ENCODE peak calls at places on chromosomes 1 and 21, in four cellular contexts. One of them, this sample, is unnamed.

GRCh38 chr21:36156815-36157670 is at the start of gene DOP1B:
- DNase-seq in IMR-90: no peak
- DNase-seq in trophoblast cell: no peak
- DNase-seq in H9: no peak
- DNase-seq in this sample: no peak

GRCh38 chr1:24364975-24365678 is 46.0 kb downstream of the GRHL3 start:
- DNase-seq in IMR-90: peak
- DNase-seq in trophoblast cell: no peak
- DNase-seq in H9: no peak
- DNase-seq in this sample: no peak

GRCh38 chr21:25997788-25998611 is 172.6 kb downstream of the APP start:
- DNase-seq in H9: peak
- DNase-seq in IMR-90: no peak
- DNase-seq in trophoblast cell: no peak
- DNase-seq in this sample: peak

GRCh38 chr1:44808063-44808937 is at the start of gene BTBD19:
- DNase-seq in H9: peak
- DNase-seq in trophoblast cell: peak
- DNase-seq in IMR-90: peak
- DNase-seq in this sample: no peak

GRCh38 chr1:7588457-7588827 is 182.7 kb upstream of the VAMP3 start:
- DNase-seq in H9: no peak
- DNase-seq in IMR-90: no peak
- DNase-seq in trophoblast cell: no peak
- DNase-seq in this sample: no peak

GRCh38 chr1:91569411-91570104 is 68.9 kb downstream of the CDC7 start:
- DNase-seq in IMR-90: peak
- DNase-seq in trophoblast cell: peak
- DNase-seq in H9: no peak
- DNase-seq in this sample: no peak

GRCh38 chr1:18385239-18385790 is 95.4 kb upstream of the KLHDC7A start:
- DNase-seq in trophoblast cell: no peak
- DNase-seq in IMR-90: no peak
- DNase-seq in H9: peak
- DNase-seq in this sample: no peak

GRCh38 chr1:178031856-178032320 is 62.0 kb upstream of the RASAL2 start:
- DNase-seq in H9: peak
- DNase-seq in trophoblast cell: peak
- DNase-seq in IMR-90: peak
- DNase-seq in this sample: peak

GRCh38 chr1:62727656-62728396 is 39.6 kb upstream of the DOCK7 start:
- DNase-seq in H9: no peak
- DNase-seq in trophoblast cell: no peak
- DNase-seq in IMR-90: peak
- DNase-seq in this sample: peak

GRCh38 chr1:222618880-222619321 is 1.0 kb downstream of the MIA3 start:
- DNase-seq in IMR-90: peak
- DNase-seq in trophoblast cell: no peak
- DNase-seq in H9: peak
- DNase-seq in this sample: peak

GRCh38 chr1:196423612-196424011 is 184.6 kb downstream of the KCNT2 start:
- DNase-seq in IMR-90: peak
- DNase-seq in H9: no peak
- DNase-seq in trophoblast cell: no peak
- DNase-seq in this sample: no peak

GRCh38 chr1:209383907-209384709 is 199.4 kb upstream of the CAMK1G start:
- DNase-seq in H9: no peak
- DNase-seq in IMR-90: no peak
- DNase-seq in trophoblast cell: peak
- DNase-seq in this sample: no peak

GRCh38 chr1:216535059-216535458 is 111.8 kb upstream of the USH2A start:
- DNase-seq in H9: no peak
- DNase-seq in IMR-90: peak
- DNase-seq in trophoblast cell: no peak
- DNase-seq in this sample: no peak

GRCh38 chr1:235943581-235944114 is 76.9 kb upstream of the LYST start:
- DNase-seq in trophoblast cell: no peak
- DNase-seq in IMR-90: peak
- DNase-seq in H9: no peak
- DNase-seq in this sample: no peak

GRCh38 chr1:5988596-5989285 is 3.5 kb downstream of the NPHP4 start:
- DNase-seq in H9: no peak
- DNase-seq in trophoblast cell: no peak
- DNase-seq in IMR-90: no peak
- DNase-seq in this sample: no peak

GRCh38 chr1:18069903-18070302 is 37.7 kb upstream of the IGSF21 start:
- DNase-seq in H9: no peak
- DNase-seq in trophoblast cell: no peak
- DNase-seq in IMR-90: no peak
- DNase-seq in this sample: no peak

GRCh38 chr1:67347688-67348472 is 40.2 kb downstream of the IL12RB2 start:
- DNase-seq in IMR-90: peak
- DNase-seq in trophoblast cell: peak
- DNase-seq in H9: peak
- DNase-seq in this sample: peak

GRCh38 chr1:147771216-147772125 is 11.1 kb upstream of the GJA5 start:
- DNase-seq in H9: no peak
- DNase-seq in IMR-90: peak
- DNase-seq in trophoblast cell: no peak
- DNase-seq in this sample: no peak

GRCh38 chr1:234911787-234912186 is 216.8 kb downstream of the TOMM20 start:
- DNase-seq in H9: no peak
- DNase-seq in IMR-90: no peak
- DNase-seq in trophoblast cell: no peak
- DNase-seq in this sample: no peak

GRCh38 chr1:227391871-227392270 is 73.6 kb upstream of the CDC42BPA start:
- DNase-seq in IMR-90: no peak
- DNase-seq in H9: no peak
- DNase-seq in trophoblast cell: no peak
- DNase-seq in this sample: no peak

GRCh38 chr1:55245781-55246180 is 30.6 kb upstream of the USP24 start:
- DNase-seq in IMR-90: no peak
- DNase-seq in trophoblast cell: peak
- DNase-seq in H9: no peak
- DNase-seq in this sample: no peak

GRCh38 chr1:29349871-29350491 is 113.7 kb downstream of the PTPRU start:
- DNase-seq in H9: no peak
- DNase-seq in IMR-90: no peak
- DNase-seq in trophoblast cell: no peak
- DNase-seq in this sample: no peak

GRCh38 chr1:210292276-210292851 is 36.3 kb upstream of the HHAT start:
- DNase-seq in H9: peak
- DNase-seq in trophoblast cell: peak
- DNase-seq in IMR-90: no peak
- DNase-seq in this sample: no peak

GRCh38 chr1:155847823-155848529 is 9.0 kb downstream of the GON4L start:
- DNase-seq in IMR-90: no peak
- DNase-seq in H9: no peak
- DNase-seq in trophoblast cell: no peak
- DNase-seq in this sample: no peak

GRCh38 chr1:116772648-116773045 is 18.4 kb downstream of the CD2 start:
- DNase-seq in H9: no peak
- DNase-seq in trophoblast cell: no peak
- DNase-seq in IMR-90: no peak
- DNase-seq in this sample: no peak

GRCh38 chr1:236685917-236686814 is at the start of gene ACTN2:
- DNase-seq in trophoblast cell: peak
- DNase-seq in IMR-90: no peak
- DNase-seq in H9: peak
- DNase-seq in this sample: peak

GRCh38 chr21:46551636-46552241 is 53.1 kb downstream of the S100B start:
- DNase-seq in H9: peak
- DNase-seq in trophoblast cell: no peak
- DNase-seq in IMR-90: no peak
- DNase-seq in this sample: peak

GRCh38 chr1:3527774-3528173 is 73.3 kb downstream of the ARHGEF16 start:
- DNase-seq in IMR-90: no peak
- DNase-seq in H9: no peak
- DNase-seq in trophoblast cell: no peak
- DNase-seq in this sample: no peak

GRCh38 chr1:98704474-98704873 is 43.0 kb downstream of the SNX7 start:
- DNase-seq in IMR-90: peak
- DNase-seq in H9: peak
- DNase-seq in trophoblast cell: no peak
- DNase-seq in this sample: no peak

GRCh38 chr1:98702976-98703375 is 41.5 kb downstream of the SNX7 start:
- DNase-seq in IMR-90: peak
- DNase-seq in H9: no peak
- DNase-seq in trophoblast cell: no peak
- DNase-seq in this sample: no peak

GRCh38 chr1:98696077-98696476 is 34.6 kb downstream of the SNX7 start:
- DNase-seq in trophoblast cell: no peak
- DNase-seq in IMR-90: no peak
- DNase-seq in H9: no peak
- DNase-seq in this sample: no peak

GRCh38 chr1:98698625-98699024 is 37.1 kb downstream of the SNX7 start:
- DNase-seq in H9: no peak
- DNase-seq in IMR-90: no peak
- DNase-seq in trophoblast cell: no peak
- DNase-seq in this sample: no peak

DNA sequence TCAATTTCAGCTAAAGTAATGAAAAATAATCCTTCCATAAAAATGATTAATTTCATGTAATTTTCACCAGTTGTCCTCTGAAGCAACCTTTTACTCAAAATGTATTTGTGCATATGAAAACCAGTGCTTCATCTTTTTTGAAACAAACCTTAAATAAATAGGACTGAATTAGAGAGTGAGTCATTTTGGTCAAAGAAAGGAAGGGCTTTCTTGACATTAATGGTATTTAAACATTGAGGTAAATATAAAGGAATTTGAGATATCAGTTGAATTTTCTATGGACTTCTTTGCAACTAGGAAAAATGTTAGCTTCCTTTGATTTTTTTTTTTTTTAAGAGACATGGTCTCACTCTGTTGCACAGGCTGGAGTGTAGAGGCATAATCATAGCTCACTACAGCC is 38.7 kb downstream of the SNX7 start:
- DNase-seq in trophoblast cell: no peak
- DNase-seq in H9: no peak
- DNase-seq in IMR-90: peak
- DNase-seq in this sample: no peak
- H4K8ac ChIP-seq in trophoblast cell: no peak
- H4K8ac ChIP-seq in H9: no peak
- H4K8ac ChIP-seq in IMR-90: peak
- H4K8ac ChIP-seq in this sample: no peak

DNA sequence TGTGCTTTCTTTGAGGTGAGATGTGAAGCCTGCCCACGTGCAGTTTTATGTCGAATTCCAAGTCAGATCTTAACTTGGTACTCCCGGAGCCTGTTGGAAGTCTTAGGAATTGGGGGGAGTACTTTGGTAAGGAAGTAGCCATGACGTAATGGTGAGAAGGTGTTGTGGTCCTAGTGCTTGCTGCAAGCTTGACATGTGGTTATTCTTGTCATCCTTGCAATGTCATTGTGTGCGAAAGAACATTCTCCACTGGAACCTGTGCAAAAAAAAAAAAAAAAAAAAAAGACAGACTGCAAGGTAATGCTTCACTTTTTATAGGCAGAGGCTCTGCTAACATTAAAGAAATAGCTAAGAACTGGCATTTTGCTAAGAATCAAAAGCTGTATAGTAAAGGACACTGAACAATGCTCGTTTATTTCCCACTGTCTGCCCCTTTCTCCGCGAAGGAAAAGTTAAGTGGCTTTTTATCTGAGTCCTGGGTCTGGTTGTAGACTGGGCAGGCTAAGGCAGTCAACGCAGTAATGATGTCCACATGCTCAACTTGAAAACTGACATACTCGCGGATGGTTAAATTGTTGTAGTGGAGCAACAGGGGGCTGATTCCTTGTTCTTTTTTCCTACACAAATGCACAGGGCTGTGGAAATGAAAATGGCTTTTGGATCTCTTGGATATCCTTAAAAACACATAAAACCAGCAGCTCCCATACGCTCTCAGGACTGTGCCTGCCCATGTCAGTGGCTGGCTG is 2.1 kb downstream of the KAZN start:
- DNase-seq in IMR-90: no peak
- DNase-seq in trophoblast cell: no peak
- DNase-seq in H9: no peak
- DNase-seq in this sample: no peak
- H4K8ac ChIP-seq in IMR-90: no peak
- H4K8ac ChIP-seq in trophoblast cell: no peak
- H4K8ac ChIP-seq in H9: no peak
- H4K8ac ChIP-seq in this sample: no peak

GRCh38 chr21:38992737-38993136 is 187.0 kb downstream of the ETS2 start:
- DNase-seq in trophoblast cell: no peak
- DNase-seq in IMR-90: no peak
- DNase-seq in H9: no peak
- DNase-seq in this sample: no peak
- H4K8ac ChIP-seq in trophoblast cell: no peak
- H4K8ac ChIP-seq in IMR-90: peak
- H4K8ac ChIP-seq in H9: no peak
- H4K8ac ChIP-seq in this sample: no peak

DNA sequence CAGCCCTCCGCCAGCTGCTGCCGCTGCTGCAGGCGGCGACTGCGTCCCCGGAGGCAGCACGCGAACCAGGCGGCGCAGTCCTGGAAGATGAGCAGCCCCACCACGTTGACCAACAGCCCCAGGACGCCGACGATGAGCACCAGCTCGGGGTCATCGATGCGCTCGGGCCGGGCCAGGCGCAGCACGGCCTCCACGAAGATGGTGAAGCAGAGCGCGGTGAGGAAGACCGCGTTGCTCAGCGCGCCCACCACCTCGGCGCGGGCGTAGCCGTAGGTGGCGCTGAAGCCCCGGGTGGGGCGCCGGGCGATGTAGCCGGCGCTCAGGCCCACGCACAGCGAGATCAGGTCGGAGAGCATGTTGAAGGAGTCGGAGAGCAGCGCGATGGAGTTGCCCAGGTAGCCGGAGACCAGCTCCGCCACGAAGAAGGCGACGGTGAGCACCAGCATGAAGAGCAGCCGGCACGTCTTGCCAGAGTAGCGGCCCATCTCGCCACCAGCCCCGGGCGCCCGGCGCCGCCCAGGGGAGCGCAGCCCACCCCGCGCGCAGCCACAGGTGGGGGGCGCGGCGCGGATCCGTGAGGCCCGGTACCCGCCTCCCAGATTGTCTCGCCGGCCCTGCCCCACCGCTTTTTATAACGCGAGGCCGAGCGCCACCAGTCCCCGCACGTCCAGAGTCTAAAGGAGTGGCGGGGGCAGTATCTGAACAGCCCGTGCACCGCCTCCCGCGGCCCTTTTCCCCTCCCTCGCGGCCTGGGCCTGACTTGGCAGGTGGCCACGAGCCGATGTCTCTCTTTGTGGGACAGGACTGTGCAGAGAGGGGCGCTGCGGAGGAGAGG is at the start of gene SLC30A10:
- DNase-seq in trophoblast cell: no peak
- DNase-seq in IMR-90: no peak
- DNase-seq in H9: peak
- DNase-seq in this sample: peak
- H4K8ac ChIP-seq in trophoblast cell: no peak
- H4K8ac ChIP-seq in IMR-90: no peak
- H4K8ac ChIP-seq in H9: no peak
- H4K8ac ChIP-seq in this sample: peak

GRCh38 chr1:182249201-182249676 is 142.4 kb downstream of the GLUL start:
- DNase-seq in H9: no peak
- DNase-seq in IMR-90: no peak
- DNase-seq in trophoblast cell: peak
- DNase-seq in this sample: no peak
- H4K8ac ChIP-seq in H9: no peak
- H4K8ac ChIP-seq in IMR-90: no peak
- H4K8ac ChIP-seq in trophoblast cell: no peak
- H4K8ac ChIP-seq in this sample: no peak